ENCODE peak calls at places on chromosomes 2 and 18, in seven cellular contexts. One of them, this sample, is unnamed.

GRCh38 chr18:76306685-76307292 is 188.3 kb downstream of the ZNF516 start:
- DNase-seq in HepG2: no peak
- DNase-seq in GM12878: peak; percentile 37
- DNase-seq in HCT116: peak; percentile 12
- DNase-seq in K562: peak; percentile 13
- DNase-seq in T47D: no peak
- DNase-seq in H1: no peak
- DNase-seq in this sample: no peak

GRCh38 chr2:122072666-122073065 is 317.2 kb downstream of the TSN start:
- DNase-seq in HepG2: no peak
- DNase-seq in GM12878: no peak
- DNase-seq in HCT116: no peak
- DNase-seq in K562: no peak
- DNase-seq in T47D: no peak
- DNase-seq in H1: no peak
- DNase-seq in this sample: no peak

GRCh38 chr2:19504400-19505198 is 146.2 kb upstream of the OSR1 start:
- DNase-seq in HepG2: peak; percentile 96
- DNase-seq in GM12878: no peak
- DNase-seq in HCT116: no peak
- DNase-seq in K562: no peak
- DNase-seq in T47D: no peak
- DNase-seq in H1: no peak
- DNase-seq in this sample: no peak

GRCh38 chr2:128559533-128560515 is 241.2 kb upstream of the HS6ST1 start:
- DNase-seq in HepG2: no peak
- DNase-seq in GM12878: no peak
- DNase-seq in HCT116: no peak
- DNase-seq in K562: no peak
- DNase-seq in T47D: no peak
- DNase-seq in H1: no peak
- DNase-seq in this sample: no peak

GRCh38 chr2:42098571-42099430 is 51.0 kb downstream of the PKDCC start:
- DNase-seq in HepG2: no peak
- DNase-seq in GM12878: no peak
- DNase-seq in HCT116: no peak
- DNase-seq in K562: no peak
- DNase-seq in T47D: no peak
- DNase-seq in H1: no peak
- DNase-seq in this sample: no peak

GRCh38 chr2:142863485-142863921 is 14.0 kb upstream of the KYNU start:
- DNase-seq in HepG2: peak; percentile 98
- DNase-seq in GM12878: no peak
- DNase-seq in HCT116: no peak
- DNase-seq in K562: no peak
- DNase-seq in T47D: no peak
- DNase-seq in H1: no peak
- DNase-seq in this sample: no peak

GRCh38 chr2:208360259-208361076 is 46.1 kb upstream of the PTH2R start:
- DNase-seq in HepG2: no peak
- DNase-seq in GM12878: no peak
- DNase-seq in HCT116: no peak
- DNase-seq in K562: no peak
- DNase-seq in T47D: no peak
- DNase-seq in H1: no peak
- DNase-seq in this sample: peak; percentile 33

GRCh38 chr2:208279236-208279635 is 13.2 kb downstream of the PIKFYVE start:
- DNase-seq in HepG2: no peak
- DNase-seq in GM12878: no peak
- DNase-seq in HCT116: no peak
- DNase-seq in K562: no peak
- DNase-seq in T47D: no peak
- DNase-seq in H1: no peak
- DNase-seq in this sample: no peak

GRCh38 chr2:189798312-189799029 is 14.2 kb downstream of the PMS1 start:
- DNase-seq in HepG2: peak; percentile 24
- DNase-seq in GM12878: peak; percentile 25
- DNase-seq in HCT116: peak; percentile 12
- DNase-seq in K562: no peak
- DNase-seq in T47D: no peak
- DNase-seq in H1: no peak
- DNase-seq in this sample: peak; percentile 21

GRCh38 chr18:56563568-56563967 is 74.8 kb downstream of the TXNL1 start:
- DNase-seq in HepG2: peak; percentile 51
- DNase-seq in GM12878: no peak
- DNase-seq in HCT116: peak; percentile 10
- DNase-seq in K562: peak; percentile 68
- DNase-seq in T47D: no peak
- DNase-seq in H1: peak; percentile 69
- DNase-seq in this sample: no peak

GRCh38 chr18:63016270-63016669 is 300.9 kb downstream of the PHLPP1 start:
- DNase-seq in HepG2: peak; percentile 36
- DNase-seq in GM12878: peak; percentile 21
- DNase-seq in HCT116: peak; percentile 32
- DNase-seq in K562: peak; percentile 51
- DNase-seq in T47D: no peak
- DNase-seq in H1: no peak
- DNase-seq in this sample: peak; percentile 82

GRCh38 chr2:196660264-196660663 is 20.7 kb downstream of the CCDC150 start:
- DNase-seq in HepG2: no peak
- DNase-seq in GM12878: no peak
- DNase-seq in HCT116: no peak
- DNase-seq in K562: no peak
- DNase-seq in T47D: no peak
- DNase-seq in H1: no peak
- DNase-seq in this sample: no peak

GRCh38 chr2:131039101-131039440 is 54.2 kb downstream of the FAM168B start:
- DNase-seq in HepG2: no peak
- DNase-seq in GM12878: no peak
- DNase-seq in HCT116: no peak
- DNase-seq in K562: no peak
- DNase-seq in T47D: no peak
- DNase-seq in H1: no peak
- DNase-seq in this sample: no peak

GRCh38 chr2:43455735-43456642 is 139.8 kb downstream of the THADA start:
- DNase-seq in HepG2: peak; percentile 91
- DNase-seq in GM12878: peak; percentile 35
- DNase-seq in HCT116: no peak
- DNase-seq in K562: no peak
- DNase-seq in T47D: no peak
- DNase-seq in H1: no peak
- DNase-seq in this sample: no peak

GRCh38 chr2:167756427-167756826 is 491.0 kb downstream of the STK39 start:
- DNase-seq in HepG2: peak; percentile 27
- DNase-seq in GM12878: no peak
- DNase-seq in HCT116: no peak
- DNase-seq in K562: no peak
- DNase-seq in T47D: no peak
- DNase-seq in H1: no peak
- DNase-seq in this sample: no peak

GRCh38 chr18:2847341-2848144 is 737 bp downstream of the EMILIN2 start:
- DNase-seq in HepG2: no peak
- DNase-seq in GM12878: no peak
- DNase-seq in HCT116: no peak
- DNase-seq in K562: peak; percentile 28
- DNase-seq in T47D: peak; percentile 67
- DNase-seq in H1: no peak
- DNase-seq in this sample: peak; percentile 72

GRCh38 chr2:105595536-105595935 is 149.2 kb upstream of the NCK2 start:
- DNase-seq in HepG2: no peak
- DNase-seq in GM12878: no peak
- DNase-seq in HCT116: no peak
- DNase-seq in K562: no peak
- DNase-seq in T47D: no peak
- DNase-seq in H1: no peak
- DNase-seq in this sample: no peak

GRCh38 chr2:161988589-161988988 is 85.4 kb downstream of the DPP4 start:
- DNase-seq in HepG2: no peak
- DNase-seq in GM12878: no peak
- DNase-seq in HCT116: no peak
- DNase-seq in K562: peak; percentile 2
- DNase-seq in T47D: no peak
- DNase-seq in H1: no peak
- DNase-seq in this sample: no peak

GRCh38 chr2:1930956-1931914 is 186.9 kb upstream of the PXDN start:
- DNase-seq in HepG2: no peak
- DNase-seq in GM12878: no peak
- DNase-seq in HCT116: no peak
- DNase-seq in K562: no peak
- DNase-seq in T47D: no peak
- DNase-seq in H1: no peak
- DNase-seq in this sample: no peak

GRCh38 chr2:113084249-113085000 is 16.7 kb downstream of the IL1F10 start:
- DNase-seq in HepG2: no peak
- DNase-seq in GM12878: no peak
- DNase-seq in HCT116: peak; percentile 7
- DNase-seq in K562: no peak
- DNase-seq in T47D: no peak
- DNase-seq in H1: no peak
- DNase-seq in this sample: no peak

GRCh38 chr2:181774601-181775179 is 94.4 kb upstream of the NEUROD1 start:
- DNase-seq in HepG2: no peak
- DNase-seq in GM12878: no peak
- DNase-seq in HCT116: no peak
- DNase-seq in K562: no peak
- DNase-seq in T47D: no peak
- DNase-seq in H1: no peak
- DNase-seq in this sample: no peak

GRCh38 chr2:50614056-50614455 is 417.9 kb downstream of the NRXN1 start:
- DNase-seq in HepG2: no peak
- DNase-seq in GM12878: no peak
- DNase-seq in HCT116: no peak
- DNase-seq in K562: no peak
- DNase-seq in T47D: no peak
- DNase-seq in H1: no peak
- DNase-seq in this sample: no peak

GRCh38 chr2:227933891-227934290 is 62.5 kb downstream of the DAW1 start:
- DNase-seq in HepG2: no peak
- DNase-seq in GM12878: no peak
- DNase-seq in HCT116: no peak
- DNase-seq in K562: no peak
- DNase-seq in T47D: no peak
- DNase-seq in H1: no peak
- DNase-seq in this sample: no peak

GRCh38 chr2:227932001-227932400 is 60.6 kb downstream of the DAW1 start:
- DNase-seq in HepG2: no peak
- DNase-seq in GM12878: no peak
- DNase-seq in HCT116: no peak
- DNase-seq in K562: no peak
- DNase-seq in T47D: no peak
- DNase-seq in H1: no peak
- DNase-seq in this sample: no peak

DNA sequence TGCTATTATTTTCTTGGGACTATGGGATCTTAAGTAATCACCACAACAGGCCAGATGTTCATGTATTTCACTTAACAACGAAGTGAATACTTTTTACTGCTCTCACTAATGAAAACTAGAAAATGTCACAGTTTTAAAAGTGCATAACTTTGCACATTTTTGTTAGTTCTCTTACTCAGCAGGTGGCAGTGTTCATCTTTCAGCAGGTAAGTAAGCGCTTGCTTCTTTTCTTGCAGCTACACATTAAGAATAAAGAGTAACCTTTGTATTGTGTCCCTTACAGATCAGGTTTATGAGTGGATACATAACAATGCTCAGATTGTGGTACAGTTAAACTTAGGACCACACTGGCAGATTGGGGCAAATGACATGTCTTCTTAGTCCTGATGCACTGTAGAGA is 61.0 kb downstream of the DAW1 start:
- DNase-seq in HepG2: no peak
- DNase-seq in GM12878: no peak
- DNase-seq in HCT116: no peak
- DNase-seq in K562: no peak
- DNase-seq in T47D: no peak
- DNase-seq in H1: no peak
- DNase-seq in this sample: no peak
- TF ChIP-seq JUND in HepG2: no peak
- TF ChIP-seq JUND in GM12878: no peak
- TF ChIP-seq JUND in HCT116: no peak
- TF ChIP-seq JUND in K562: no peak
- TF ChIP-seq JUND in T47D: no peak
- TF ChIP-seq JUND in H1: no peak
- TF ChIP-seq JUND in this sample: no peak

GRCh38 chr2:71004356-71004755 is 9.7 kb upstream of the TEX261 start:
- DNase-seq in HepG2: no peak
- DNase-seq in GM12878: no peak
- DNase-seq in HCT116: no peak
- DNase-seq in K562: no peak
- DNase-seq in T47D: no peak
- DNase-seq in H1: no peak
- DNase-seq in this sample: no peak

GRCh38 chr2:71006955-71007799 is 12.5 kb upstream of the TEX261 start:
- DNase-seq in HepG2: peak; percentile 69
- DNase-seq in GM12878: no peak
- DNase-seq in HCT116: no peak
- DNase-seq in K562: no peak
- DNase-seq in T47D: no peak
- DNase-seq in H1: no peak
- DNase-seq in this sample: no peak

GRCh38 chr2:71006287-71006686 is 11.6 kb upstream of the TEX261 start:
- DNase-seq in HepG2: no peak
- DNase-seq in GM12878: no peak
- DNase-seq in HCT116: no peak
- DNase-seq in K562: no peak
- DNase-seq in T47D: no peak
- DNase-seq in H1: no peak
- DNase-seq in this sample: no peak

GRCh38 chr2:71004857-71005256 is 10.2 kb upstream of the TEX261 start:
- DNase-seq in HepG2: no peak
- DNase-seq in GM12878: no peak
- DNase-seq in HCT116: no peak
- DNase-seq in K562: no peak
- DNase-seq in T47D: no peak
- DNase-seq in H1: no peak
- DNase-seq in this sample: no peak

GRCh38 chr2:71005271-71006202 is 10.9 kb upstream of the TEX261 start:
- DNase-seq in HepG2: no peak
- DNase-seq in GM12878: no peak
- DNase-seq in HCT116: no peak
- DNase-seq in K562: peak; percentile 57
- DNase-seq in T47D: no peak
- DNase-seq in H1: no peak
- DNase-seq in this sample: no peak
- TF ChIP-seq JUND in HepG2: no peak
- TF ChIP-seq JUND in GM12878: no peak
- TF ChIP-seq JUND in HCT116: no peak
- TF ChIP-seq JUND in K562: peak; percentile 34
- TF ChIP-seq JUND in T47D: no peak
- TF ChIP-seq JUND in H1: no peak
- TF ChIP-seq JUND in this sample: no peak

GRCh38 chr2:229765721-229766120 is 51.4 kb upstream of the DNER start:
- DNase-seq in HepG2: no peak
- DNase-seq in GM12878: no peak
- DNase-seq in HCT116: no peak
- DNase-seq in K562: no peak
- DNase-seq in T47D: no peak
- DNase-seq in H1: no peak
- DNase-seq in this sample: no peak

GRCh38 chr2:229768235-229768634 is 53.9 kb upstream of the DNER start:
- DNase-seq in HepG2: no peak
- DNase-seq in GM12878: no peak
- DNase-seq in HCT116: no peak
- DNase-seq in K562: no peak
- DNase-seq in T47D: no peak
- DNase-seq in H1: no peak
- DNase-seq in this sample: no peak
- TF ChIP-seq JUND in HepG2: no peak
- TF ChIP-seq JUND in GM12878: no peak
- TF ChIP-seq JUND in HCT116: no peak
- TF ChIP-seq JUND in K562: no peak
- TF ChIP-seq JUND in T47D: no peak
- TF ChIP-seq JUND in H1: no peak
- TF ChIP-seq JUND in this sample: no peak

GRCh38 chr2:71608441-71608840 is 155.1 kb downstream of the DYSF start:
- DNase-seq in HepG2: no peak
- DNase-seq in GM12878: no peak
- DNase-seq in HCT116: no peak
- DNase-seq in K562: no peak
- DNase-seq in T47D: no peak
- DNase-seq in H1: no peak
- DNase-seq in this sample: no peak
- TF ChIP-seq JUND in HepG2: no peak
- TF ChIP-seq JUND in GM12878: no peak
- TF ChIP-seq JUND in HCT116: no peak
- TF ChIP-seq JUND in K562: no peak
- TF ChIP-seq JUND in T47D: no peak
- TF ChIP-seq JUND in H1: no peak
- TF ChIP-seq JUND in this sample: no peak